ENCODE peak calls at places on chromosomes 12 and 14, in nine cellular contexts. H is upper lobe of left lung, K is pancreas, L is mucosa of descending colon, A is astrocyte, S is lung, I is SK-N-SH, O is heart left ventricle, P is tibial artery. R is an unnamed sample.
A peak's percentile ranks its signal among the peaks of the same experiment; 100 is the strongest.

GRCh38 chr12:69987453-69988102 is 162.6 kb downstream of the MYRFL start:
- DNase-seq in K (no peak), P (no peak), O (no peak), I (no peak), S (no peak), A (peak; percentile 99), L (peak; percentile 83), H (no peak), R (peak; percentile 97)

GRCh38 chr14:95370076-95370475 is 50.4 kb upstream of the CLMN start:
- DNase-seq in P (no peak), S (no peak), L (no peak), H (no peak), I (no peak), K (no peak), O (no peak), A (no peak), R (no peak)

GRCh38 chr12:11810962-11811361 is 161.5 kb downstream of the ETV6 start:
- DNase-seq in L (no peak), K (no peak), P (no peak), H (no peak), S (no peak), I (no peak), O (no peak), A (no peak), R (no peak)

GRCh38 chr12:59874781-59875180 is 279.0 kb downstream of the SLC16A7 start:
- DNase-seq in A (no peak), K (no peak), H (no peak), S (no peak), P (no peak), I (no peak), O (no peak), L (peak; percentile 13), R (no peak)

GRCh38 chr12:112115259-112116045 is 6.9 kb upstream of the NAA25 start:
- DNase-seq in O (no peak), I (no peak), L (no peak), H (peak; percentile 6), K (no peak), A (no peak), S (no peak), P (no peak), R (no peak)

GRCh38 chr12:90770861-90771260 is 184.1 kb downstream of the CCER1 start:
- DNase-seq in S (no peak), H (no peak), K (no peak), I (no peak), P (no peak), A (no peak), L (no peak), O (no peak), R (peak; percentile 4)

GRCh38 chr14:58547649-58548048 is 90.1 kb upstream of the DACT1 start:
- DNase-seq in L (no peak), S (no peak), K (no peak), P (no peak), H (no peak), I (no peak), A (no peak), O (no peak), R (no peak)

GRCh38 chr12:126362964-126363363 is 1297.7 kb downstream of the AACS start:
- DNase-seq in O (no peak), P (no peak), H (no peak), K (no peak), A (no peak), I (no peak), S (no peak), L (no peak), R (no peak)

GRCh38 chr14:24783791-24784190 is 149.8 kb upstream of the GZMB start:
- DNase-seq in O (no peak), K (no peak), S (no peak), I (no peak), A (no peak), P (no peak), L (no peak), H (no peak), R (no peak)

GRCh38 chr14:68793734-68794129 is 865 bp upstream of the ZFP36L1 start:
- DNase-seq in P (no peak), I (no peak), L (no peak), A (no peak), K (no peak), H (no peak), S (no peak), O (no peak), R (no peak)

GRCh38 chr12:67388331-67389163 is 119.4 kb downstream of the CAND1 start:
- DNase-seq in S (no peak), H (no peak), A (no peak), K (no peak), O (no peak), P (no peak), L (no peak), I (peak; percentile 16), R (peak; percentile 28)

DNA sequence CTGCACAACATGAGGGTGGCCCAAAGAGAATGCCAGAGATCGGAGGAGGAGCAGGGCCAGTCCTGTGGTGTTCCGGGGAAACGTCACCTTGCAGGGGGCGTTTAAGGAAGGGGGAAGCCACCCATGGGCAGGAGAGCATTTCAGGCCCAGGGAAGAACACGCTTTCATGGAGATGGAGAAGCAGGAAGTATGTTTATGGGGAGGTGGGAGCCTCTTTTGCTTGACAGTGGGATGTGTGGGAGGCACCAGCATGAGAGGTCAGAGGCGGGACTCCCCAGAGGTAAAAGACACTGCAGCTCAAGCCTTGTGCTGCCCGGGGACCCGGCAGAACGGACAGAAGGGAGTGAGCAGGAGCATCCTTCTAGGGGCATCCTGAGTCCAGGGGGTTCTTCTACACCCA is 1.3 kb upstream of the LRTM2 start:
- DNase-seq in L (no peak), A (no peak), K (no peak), I (no peak), S (no peak), O (no peak), H (no peak), P (no peak), R (no peak)
- H3K4me3 ChIP-seq in L (no peak overlapping the region), A (no peak overlapping the region), K (no peak overlapping the region), I (no peak overlapping the region), S (no peak overlapping the region), O (no peak overlapping the region), H (no peak overlapping the region), P (no peak overlapping the region), R (no peak overlapping the region)

DNA sequence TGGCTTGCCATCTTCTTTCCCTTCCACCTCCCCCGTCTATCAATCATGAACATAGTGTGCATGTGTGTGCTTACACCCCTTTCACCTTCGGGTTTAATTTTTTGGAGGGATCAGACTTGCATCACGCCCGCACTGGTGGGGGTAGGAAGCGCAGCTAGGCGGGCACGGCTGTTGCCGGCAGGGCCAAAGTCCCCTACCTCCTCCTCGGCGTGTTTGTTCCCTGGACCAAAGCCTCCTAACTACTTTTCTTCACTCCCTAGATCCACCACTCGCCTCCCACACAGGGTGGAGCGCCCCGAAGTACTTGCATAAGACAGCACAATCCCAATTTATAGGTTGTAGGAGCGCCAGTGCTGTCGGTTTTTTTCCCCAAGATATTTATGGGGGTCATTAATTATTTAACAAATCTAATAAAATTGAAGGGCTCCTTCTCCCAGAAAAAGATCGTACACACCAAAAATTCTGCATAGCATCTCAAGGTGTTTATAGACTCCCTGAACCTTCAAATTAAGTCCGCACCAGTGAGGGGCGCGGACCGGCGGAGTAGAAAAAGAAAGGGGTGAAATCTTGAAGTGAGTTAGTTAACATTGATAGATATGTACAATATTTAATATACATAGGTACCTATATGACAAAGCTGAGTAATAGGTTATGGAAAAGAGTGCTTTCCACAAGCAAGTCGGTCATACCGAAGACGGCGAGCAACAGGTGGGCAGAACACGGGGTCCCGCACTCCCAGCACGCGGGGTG is 714 bp downstream of the PKP2 start:
- DNase-seq in S (no peak), L (peak; percentile 73), I (no peak), O (peak; percentile 44), P (no peak), A (no peak), K (peak; percentile 67), H (peak; percentile 23), R (peak; percentile 32)
- TF ChIP-seq CTCF in S (no peak), L (peak; percentile 6), I (no peak), O (no peak), P (no peak), A (no peak), K (peak; percentile 28), H (no peak), R (no peak)

GRCh38 chr12:10557329-10557728 is 51.6 kb downstream of the EIF2S3B start:
- DNase-seq in K (no peak), H (no peak), O (no peak), P (no peak), S (no peak), L (no peak), A (no peak), I (no peak), R (peak; percentile 1)
- H3K4me1 ChIP-seq in K (no peaks in the 10 kb centered on the region), H (no peaks in the 10 kb centered on the region), O (no peaks in the 10 kb centered on the region), P (no peaks in the 10 kb centered on the region), S (no peaks in the 10 kb centered on the region), L (no peaks in the 10 kb centered on the region), A (no peaks in the 10 kb centered on the region), I (no peaks in the 10 kb centered on the region), R (peaks cover 5% of the 10 kb centered on the region)

GRCh38 chr12:118330421-118331018 is 42.2 kb downstream of the TAOK3 start:
- DNase-seq in A (peak; percentile 71), I (peak; percentile 63), S (no peak), L (peak; percentile 24), H (peak; percentile 40), K (no peak), P (no peak), O (no peak), R (no peak)
- H3K4me3 ChIP-seq in A (no peak overlapping the region), I (no peak overlapping the region), S (no peak overlapping the region), L (no peak overlapping the region), H (no peak overlapping the region), K (no peak overlapping the region), P (no peak overlapping the region), O (no peak overlapping the region), R (no peak overlapping the region)

GRCh38 chr12:51025748-51026654 is at the start of gene SLC11A2:
- DNase-seq in I (peak; percentile 98), O (peak; percentile 98), K (peak; percentile 95), A (peak; percentile 84), S (peak; percentile 96), H (peak; percentile 98), P (peak; percentile 97), L (peak; percentile 96), R (peak; percentile 96)
- TF ChIP-seq CTCF in I (no peak), O (peak; percentile 15), K (no peak), A (no peak), S (no peak), H (peak; percentile 47), P (no peak), L (no peak), R (no peak)

DNA sequence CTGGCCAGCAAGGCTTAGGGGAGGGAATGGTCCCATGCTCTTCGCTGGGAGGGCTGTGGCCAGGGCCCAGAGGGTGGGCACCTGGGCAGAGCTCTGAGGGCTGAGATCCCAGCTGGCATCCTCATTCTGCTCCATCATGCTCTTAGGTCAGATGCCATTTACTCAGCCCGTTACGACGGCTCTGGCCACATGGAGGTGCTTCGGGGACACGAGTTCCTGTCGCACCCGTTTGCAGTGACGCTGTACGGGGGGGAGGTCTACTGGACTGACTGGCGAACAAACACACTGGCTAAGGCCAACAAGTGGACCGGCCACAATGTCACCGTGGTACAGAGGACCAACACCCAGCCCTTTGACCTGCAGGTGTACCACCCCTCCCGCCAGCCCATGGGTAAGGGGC is 30.8 kb upstream of the LRP1-AS start:
- DNase-seq in A (no peak), K (no peak), P (no peak), O (no peak), S (no peak), H (no peak), L (no peak), I (no peak), R (no peak)
- H3K4me1 ChIP-seq in A (no peaks in the 10 kb centered on the region), K (no peaks in the 10 kb centered on the region), P (peaks cover 7% of the 10 kb centered on the region), O (no peaks in the 10 kb centered on the region), S (no peaks in the 10 kb centered on the region), H (no peaks in the 10 kb centered on the region), L (no peaks in the 10 kb centered on the region), I (peaks cover 16% of the 10 kb centered on the region), R (no peaks in the 10 kb centered on the region)

GRCh38 chr12:53493610-53494391 is 5.5 kb downstream of the MAP3K12 start:
- DNase-seq in L (no peak), H (no peak), S (no peak), A (no peak), O (no peak), I (no peak), K (peak; percentile 53), P (peak; percentile 64), R (peak; percentile 36)
- H3K4me3 ChIP-seq in L (no peak overlapping the region), H (peak overlapping the region; percentile 47), S (no peak overlapping the region), A (peak overlapping the region; percentile 53), O (peak overlapping the region; percentile 66), I (peak overlapping the region; percentile 47), K (peak overlapping the region; percentile 34), P (peak overlapping the region; percentile 71), R (peak overlapping the region; percentile 35)

R was measured in cardiac muscle cell.